ENCODE peak calls at places on chromosomes 3 and 15, in eight cellular contexts. N, I, X, P, W, K, B and E are unnamed samples.

GRCh38 chr15:34213690-34214089 is 3.8 kb upstream of the KATNBL1 start:
- DNase-seq in N (no peak), I (no peak), X (no peak), P (no peak), W (no peak), K (no peak), B (no peak), E (no peak)

GRCh38 chr15:45276851-45277250 is 24.8 kb downstream of the SLC28A2 start:
- DNase-seq in N (peak; percentile 12), I (peak; percentile 22), X (no peak), P (no peak), W (no peak), K (no peak), B (peak; percentile 55), E (no peak)

GRCh38 chr3:181008796-181009195 is 19.3 kb upstream of the DNAJC19 start:
- DNase-seq in N (no peak), I (no peak), X (no peak), P (no peak), W (no peak), K (no peak), B (no peak), E (no peak)

GRCh38 chr3:136171097-136171542 is 25.0 kb downstream of the MSL2 start:
- DNase-seq in N (no peak), I (peak; percentile 38), X (peak; percentile 84), P (no peak), W (no peak), K (no peak), B (no peak), E (no peak)

GRCh38 chr3:66139415-66139814 is 81.4 kb upstream of the SLC25A26 start:
- DNase-seq in N (no peak), I (peak; percentile 11), X (no peak), P (no peak), W (no peak), K (no peak), B (peak; percentile 67), E (no peak)

GRCh38 chr3:7874116-7874515 is 627.5 kb upstream of the LMCD1 start:
- DNase-seq in N (peak; percentile 65), I (peak; percentile 72), X (peak; percentile 41), P (no peak), W (no peak), K (no peak), B (no peak), E (no peak)

GRCh38 chr3:186722457-186722856 is 5.3 kb downstream of the KNG1 start:
- DNase-seq in N (no peak), I (no peak), X (no peak), P (no peak), W (no peak), K (no peak), B (peak; percentile 18), E (peak; percentile 15)

GRCh38 chr3:141070727-141071357 is 19.7 kb downstream of the SPSB4 start:
- DNase-seq in N (no peak), I (no peak), X (no peak), P (no peak), W (peak; percentile 33), K (no peak), B (peak; percentile 63), E (peak; percentile 8)

GRCh38 chr3:111613294-111613693 is 18.1 kb upstream of the ZBED2 start:
- DNase-seq in N (no peak), I (no peak), X (no peak), P (no peak), W (no peak), K (no peak), B (no peak), E (no peak)

GRCh38 chr3:127822836-127823589 is 698 bp upstream of the MGLL start:
- DNase-seq in N (no peak), I (peak; percentile 35), X (no peak), P (no peak), W (peak; percentile 86), K (peak; percentile 63), B (peak; percentile 84), E (peak; percentile 15)

GRCh38 chr3:149919509-149919908 is 51.2 kb downstream of the PFN2 start:
- DNase-seq in N (no peak), I (no peak), X (no peak), P (no peak), W (no peak), K (no peak), B (no peak), E (no peak)

GRCh38 chr15:52382647-52383046 is 87.0 kb upstream of the MYO5C start:
- DNase-seq in N (no peak), I (no peak), X (no peak), P (no peak), W (no peak), K (no peak), B (no peak), E (no peak)

GRCh38 chr3:38649500-38650247 is at the start of gene SCN5A:
- DNase-seq in N (no peak), I (no peak), X (no peak), P (peak; percentile 63), W (peak; percentile 70), K (peak; percentile 45), B (peak; percentile 94), E (peak; percentile 54)

DNA sequence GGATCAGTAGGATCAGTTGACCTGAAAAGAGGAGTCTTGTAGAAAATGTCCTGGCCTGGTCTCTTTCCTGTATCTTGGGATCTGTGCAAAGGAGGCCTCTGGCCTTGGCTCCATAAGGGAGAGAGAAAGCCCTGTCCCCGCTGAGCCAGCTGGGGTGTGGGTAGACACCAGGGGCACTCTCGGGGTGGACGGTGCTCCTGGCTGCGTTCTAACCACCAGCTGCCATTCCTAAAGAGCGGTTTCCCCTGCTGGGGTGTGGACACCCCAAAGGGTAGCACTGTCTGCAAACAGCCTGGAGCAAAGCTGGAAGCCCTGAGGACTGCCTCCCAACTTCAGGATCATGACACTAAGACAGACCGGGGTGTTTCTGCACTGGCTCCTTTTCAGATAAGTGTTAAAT is 23.5 kb downstream of the SYNM start:
- DNase-seq in N (no peak), I (no peak), X (no peak), P (no peak), W (no peak), K (no peak), B (no peak), E (no peak)
- H3K4me1 ChIP-seq in N (peaks cover 38% of the 10 kb centered on the region), I (peaks cover 12% of the 10 kb centered on the region), X (peaks cover 8% of the 10 kb centered on the region), P (no peaks in the 10 kb centered on the region), W (peaks cover 13% of the 10 kb centered on the region), K (peaks cover 26% of the 10 kb centered on the region), B (peaks cover 36% of the 10 kb centered on the region), E (peaks cover 12% of the 10 kb centered on the region)

GRCh38 chr3:110579841-110580550 is 491.6 kb upstream of the NECTIN3 start:
- DNase-seq in N (peak; percentile 66), I (peak; percentile 80), X (no peak), P (no peak), W (no peak), K (no peak), B (no peak), E (no peak)
- H3K4me1 ChIP-seq in N (peaks cover 17% of the 10 kb centered on the region), I (peaks cover 11% of the 10 kb centered on the region), X (peaks cover 18% of the 10 kb centered on the region), P (no peaks in the 10 kb centered on the region), W (no peaks in the 10 kb centered on the region), K (no peaks in the 10 kb centered on the region), B (no peaks in the 10 kb centered on the region), E (no peaks in the 10 kb centered on the region)

GRCh38 chr3:117603097-117603496 is 893.5 kb downstream of the TUSC7 start:
- DNase-seq in N (peak; percentile 13), I (peak; percentile 27), X (no peak), P (no peak), W (no peak), K (no peak), B (no peak), E (no peak)
- H3K4me1 ChIP-seq in N (no peaks in the 10 kb centered on the region), I (no peaks in the 10 kb centered on the region), X (no peaks in the 10 kb centered on the region), P (no peaks in the 10 kb centered on the region), W (no peaks in the 10 kb centered on the region), K (no peaks in the 10 kb centered on the region), B (peaks cover 18% of the 10 kb centered on the region), E (peaks cover 8% of the 10 kb centered on the region)

GRCh38 chr15:71050461-71050860 is 64.8 kb upstream of the THSD4 start:
- DNase-seq in N (no peak), I (no peak), X (peak; percentile 99), P (no peak), W (no peak), K (no peak), B (no peak), E (no peak)
- H3K4me1 ChIP-seq in N (peaks cover 38% of the 10 kb centered on the region), I (peaks cover 43% of the 10 kb centered on the region), X (peaks cover 55% of the 10 kb centered on the region), P (no peaks in the 10 kb centered on the region), W (no peaks in the 10 kb centered on the region), K (no peaks in the 10 kb centered on the region), B (no peaks in the 10 kb centered on the region), E (no peaks in the 10 kb centered on the region)

DNA sequence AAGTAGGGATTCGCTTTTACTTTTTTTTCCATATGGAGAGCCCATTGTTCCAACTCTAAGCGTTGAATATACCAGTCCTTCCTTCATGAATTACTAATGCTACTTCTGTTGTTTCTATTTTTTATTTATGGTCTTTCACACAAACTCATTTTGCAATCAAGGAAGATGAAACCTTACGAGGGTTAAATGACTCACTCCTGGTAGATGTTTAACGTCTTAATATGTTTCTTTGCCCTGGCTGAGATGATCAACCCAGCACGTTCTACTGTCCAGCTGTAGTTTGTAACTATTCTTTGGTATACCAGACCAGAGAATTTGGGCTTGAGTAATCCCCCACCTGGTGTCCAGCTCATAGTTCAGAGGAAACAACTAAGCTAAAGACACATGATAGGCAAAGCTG is 23.1 kb downstream of the CDCP1 start:
- DNase-seq in N (peak; percentile 89), I (peak; percentile 89), X (peak; percentile 87), P (no peak), W (no peak), K (no peak), B (no peak), E (no peak)
- H3K4me1 ChIP-seq in N (peaks cover 33% of the 10 kb centered on the region), I (peaks cover 44% of the 10 kb centered on the region), X (peaks cover 62% of the 10 kb centered on the region), P (peaks cover 12% of the 10 kb centered on the region), W (no peaks in the 10 kb centered on the region), K (peaks cover 5% of the 10 kb centered on the region), B (peaks cover 23% of the 10 kb centered on the region), E (peaks cover 69% of the 10 kb centered on the region)

GRCh38 chr15:74770211-74770892 is 11.5 kb upstream of the CSK start:
- DNase-seq in N (no peak), I (no peak), X (no peak), P (peak; percentile 39), W (no peak), K (no peak), B (no peak), E (no peak)

GRCh38 chr15:74775132-74775562 is 6.7 kb upstream of the CSK start:
- DNase-seq in N (no peak), I (no peak), X (no peak), P (no peak), W (no peak), K (no peak), B (no peak), E (no peak)

GRCh38 chr15:74773731-74774252 is 8.1 kb upstream of the CSK start:
- DNase-seq in N (no peak), I (no peak), X (no peak), P (no peak), W (no peak), K (no peak), B (no peak), E (no peak)

GRCh38 chr15:74775894-74776293 is 6.0 kb upstream of the CSK start:
- DNase-seq in N (no peak), I (no peak), X (no peak), P (no peak), W (no peak), K (no peak), B (no peak), E (no peak)

DNA sequence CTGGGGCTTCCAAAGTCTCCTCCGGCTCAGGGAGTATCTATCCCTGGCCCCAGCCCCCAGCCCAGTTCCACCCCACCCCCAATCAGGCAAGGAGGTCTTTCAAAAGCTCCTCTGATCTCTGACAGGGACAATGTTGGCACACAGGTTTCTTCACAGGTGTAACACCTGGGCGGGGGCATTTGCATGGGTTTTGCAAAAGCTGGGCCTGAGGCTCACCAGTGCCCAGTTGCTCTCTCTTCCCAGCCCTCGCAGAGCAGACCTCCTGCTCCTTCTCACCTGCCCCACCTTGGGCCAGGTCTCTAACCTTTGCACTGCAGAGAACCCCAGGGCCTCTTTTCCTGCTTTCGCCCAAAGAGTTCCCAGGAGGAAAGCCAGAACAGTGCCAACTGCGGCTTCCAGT is 8.6 kb upstream of the CSK start:
- DNase-seq in N (no peak), I (no peak), X (no peak), P (no peak), W (no peak), K (no peak), B (no peak), E (no peak)
- H3K4me1 ChIP-seq in N (peaks cover 4% of the 10 kb centered on the region), I (no peaks in the 10 kb centered on the region), X (no peaks in the 10 kb centered on the region), P (peaks cover 50% of the 10 kb centered on the region), W (peaks cover 26% of the 10 kb centered on the region), K (peaks cover 14% of the 10 kb centered on the region), B (peaks cover 18% of the 10 kb centered on the region), E (peaks cover 6% of the 10 kb centered on the region)